ENCODE peak calls at places on chromosomes 12 and 14, in six cellular contexts. E, S, Q, L, N and G are unnamed samples.

GRCh38 chr12:83265798-83266197 is 579.1 kb downstream of the TMTC2 start:
- DNase-seq in E (no peak), N (no peak), Q (no peak), S (no peak), L (no peak), G (no peak)

GRCh38 chr14:95322646-95323045 is 2.9 kb upstream of the CLMN start:
- DNase-seq in L (no peak), S (no peak), Q (no peak), N (no peak), E (no peak), G (no peak)

GRCh38 chr12:49588281-49588680 is 17.2 kb downstream of the FAM186B start:
- DNase-seq in S (no peak), L (no peak), N (no peak), E (no peak), Q (no peak), G (no peak)

GRCh38 chr12:100826323-100826722 is 31.7 kb downstream of the ANO4 start:
- DNase-seq in N (no peak), S (peak; percentile 25), E (no peak), Q (peak; percentile 13), L (no peak), G (peak; percentile 24)

GRCh38 chr14:77375164-77375950 is 1.5 kb downstream of the TMED8 start:
- DNase-seq in Q (no peak), L (no peak), S (no peak), N (no peak), E (no peak), G (no peak)

GRCh38 chr14:100622708-100623485 is 35.7 kb upstream of the BEGAIN start:
- DNase-seq in L (no peak), S (no peak), N (no peak), E (peak; percentile 51), Q (no peak), G (no peak)

GRCh38 chr14:91354221-91354916 is 63.3 kb downstream of the CCDC88C start:
- DNase-seq in S (no peak), L (no peak), Q (no peak), E (peak; percentile 43), N (no peak), G (no peak)

GRCh38 chr14:74302160-74302628 is 540 bp downstream of the ABCD4 start:
- DNase-seq in E (no peak), S (no peak), Q (no peak), L (no peak), N (no peak), G (no peak)

GRCh38 chr14:24233538-24233866 is 773 bp downstream of the GMPR2 start:
- DNase-seq in E (no peak), N (no peak), Q (no peak), S (no peak), L (no peak), G (no peak)

GRCh38 chr12:100840748-100841147 is 46.2 kb downstream of the ANO4 start:
- DNase-seq in L (no peak), E (no peak), Q (no peak), N (no peak), S (no peak), G (no peak)

GRCh38 chr12:56593909-56594621 is 36.1 kb downstream of the BAZ2A start:
- DNase-seq in S (peak; percentile 46), N (no peak), L (peak; percentile 71), Q (peak; percentile 51), E (peak; percentile 82), G (peak; percentile 16)

GRCh38 chr14:52055215-52055614 is 13.6 kb downstream of the NID2 start:
- DNase-seq in Q (no peak), E (no peak), L (no peak), S (no peak), N (no peak), G (no peak)

GRCh38 chr14:103128631-103129300 is 5.5 kb downstream of the TNFAIP2 start:
- DNase-seq in E (peak; percentile 72), Q (no peak), S (peak; percentile 56), N (no peak), L (no peak), G (no peak)

DNA sequence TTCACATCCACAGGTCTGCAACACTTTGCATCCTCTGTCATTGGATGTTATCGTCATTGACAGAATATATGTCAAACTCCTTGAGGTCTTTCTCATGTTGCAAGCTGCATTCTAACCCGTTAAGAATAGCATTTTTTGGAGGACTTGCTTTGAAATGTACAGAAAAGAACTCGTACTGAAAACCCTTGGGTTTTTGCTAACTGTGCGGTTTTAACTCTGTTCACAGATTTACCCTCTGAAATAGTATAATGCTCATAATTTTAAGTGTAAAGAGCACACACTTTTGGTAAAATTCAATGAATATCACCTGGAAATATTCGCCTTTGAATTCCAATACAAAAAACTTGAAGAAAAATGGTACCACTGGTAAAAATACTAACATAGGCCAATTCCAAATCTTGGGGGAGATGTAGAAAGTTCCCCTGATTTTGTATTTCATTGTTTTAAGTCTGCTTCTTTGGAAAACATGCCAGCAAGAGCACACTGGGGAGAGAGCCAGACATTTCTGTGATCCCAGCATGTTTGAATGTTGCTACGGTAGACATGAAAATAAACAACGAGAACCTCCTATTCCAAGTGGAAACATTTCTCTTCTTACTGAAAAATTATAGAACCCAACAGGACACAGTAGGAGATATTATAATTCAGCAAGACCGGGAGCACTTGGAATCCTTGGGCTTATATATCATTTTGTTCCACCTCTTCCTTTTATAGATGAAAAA is 446.0 kb downstream of the AEBP2 start:
- DNase-seq in L (no peak), Q (no peak), E (no peak), N (no peak), S (no peak), G (no peak)
- H3K27ac ChIP-seq in L (no peak overlapping the region), Q (no peak overlapping the region), E (no peak overlapping the region), N (no peak overlapping the region), S (peak overlapping the region; percentile 68), G (no peak overlapping the region)

GRCh38 chr14:99570542-99571302 is 33.3 kb downstream of the CCDC85C start:
- DNase-seq in Q (no peak), L (no peak), S (no peak), E (no peak), N (no peak), G (no peak)
- H3K4me1 ChIP-seq in Q (peaks cover 52% of the 10 kb centered on the region), L (peaks cover 94% of the 10 kb centered on the region), S (peaks cover 99% of the 10 kb centered on the region), E (peaks cover 55% of the 10 kb centered on the region), N (peaks cover 48% of the 10 kb centered on the region), G (peaks cover 80% of the 10 kb centered on the region)

GRCh38 chr14:87005336-87005735 is 987.6 kb downstream of the GALC start:
- DNase-seq in S (no peak), E (no peak), L (no peak), N (no peak), Q (no peak), G (no peak)

GRCh38 chr14:86999076-86999475 is 993.9 kb downstream of the GALC start:
- DNase-seq in Q (no peak), E (no peak), L (no peak), N (no peak), S (no peak), G (no peak)

GRCh38 chr14:87002831-87003230 is 990.2 kb downstream of the GALC start:
- DNase-seq in N (no peak), Q (no peak), S (no peak), L (no peak), E (no peak), G (no peak)

GRCh38 chr14:87000071-87000470 is 992.9 kb downstream of the GALC start:
- DNase-seq in Q (no peak), L (no peak), S (no peak), E (no peak), N (no peak), G (no peak)

GRCh38 chr14:87001333-87001732 is 991.6 kb downstream of the GALC start:
- DNase-seq in N (no peak), S (no peak), E (no peak), Q (no peak), L (no peak), G (no peak)
- TF ChIP-seq POLR2AphosphoS5 in N (no peak), S (no peak), E (no peak), Q (no peak), L (no peak), G (no peak)

DNA sequence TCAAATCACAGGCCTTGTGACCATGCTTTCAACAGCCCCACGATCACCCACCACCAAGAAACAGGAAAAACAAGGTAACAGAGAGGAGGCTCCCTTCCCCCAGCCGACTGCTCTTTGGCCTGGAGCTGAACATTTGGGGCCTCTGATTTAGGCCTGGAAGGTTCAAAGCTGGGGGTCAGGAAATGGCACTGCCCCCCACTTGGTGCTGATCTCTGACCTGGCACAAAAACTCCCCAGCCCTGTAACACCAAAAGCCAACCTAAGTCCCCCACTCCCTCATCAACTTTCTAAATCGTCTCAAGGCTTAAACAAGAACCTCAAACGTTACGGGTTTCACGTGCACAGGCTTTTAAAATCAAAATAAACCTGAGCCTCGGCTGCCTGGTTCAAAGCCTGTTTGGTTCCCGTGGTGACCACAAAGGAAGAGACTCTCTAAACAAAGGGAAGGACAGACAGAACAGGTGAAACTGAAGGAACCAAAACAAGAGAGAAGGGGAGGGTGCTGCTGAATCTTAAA is 8.9 kb downstream of the ACTN1 start:
- DNase-seq in N (no peak), Q (no peak), E (peak; percentile 38), S (no peak), L (no peak), G (peak; percentile 40)
- H3K27ac ChIP-seq in N (peak overlapping the region; percentile 3), Q (no peak overlapping the region), E (peak overlapping the region; percentile 27), S (peak overlapping the region; percentile 98), L (no peak overlapping the region), G (peak overlapping the region; percentile 69)

GRCh38 chr12:53298154-53298553 is 1.3 kb upstream of the MYG1 start:
- DNase-seq in Q (no peak), L (no peak), S (no peak), E (no peak), N (no peak), G (no peak)

GRCh38 chr12:53302903-53303302 is 3.4 kb downstream of the MYG1 start:
- DNase-seq in L (no peak), S (no peak), E (no peak), N (no peak), Q (no peak), G (no peak)

GRCh38 chr12:53300187-53300586 is 692 bp downstream of the MYG1 start:
- DNase-seq in L (no peak), N (no peak), E (no peak), Q (no peak), S (no peak), G (no peak)

GRCh38 chr12:53299101-53299453 is 418 bp upstream of the MYG1 start:
- DNase-seq in S (no peak), Q (peak; percentile 29), N (no peak), L (no peak), E (no peak), G (no peak)

DNA sequence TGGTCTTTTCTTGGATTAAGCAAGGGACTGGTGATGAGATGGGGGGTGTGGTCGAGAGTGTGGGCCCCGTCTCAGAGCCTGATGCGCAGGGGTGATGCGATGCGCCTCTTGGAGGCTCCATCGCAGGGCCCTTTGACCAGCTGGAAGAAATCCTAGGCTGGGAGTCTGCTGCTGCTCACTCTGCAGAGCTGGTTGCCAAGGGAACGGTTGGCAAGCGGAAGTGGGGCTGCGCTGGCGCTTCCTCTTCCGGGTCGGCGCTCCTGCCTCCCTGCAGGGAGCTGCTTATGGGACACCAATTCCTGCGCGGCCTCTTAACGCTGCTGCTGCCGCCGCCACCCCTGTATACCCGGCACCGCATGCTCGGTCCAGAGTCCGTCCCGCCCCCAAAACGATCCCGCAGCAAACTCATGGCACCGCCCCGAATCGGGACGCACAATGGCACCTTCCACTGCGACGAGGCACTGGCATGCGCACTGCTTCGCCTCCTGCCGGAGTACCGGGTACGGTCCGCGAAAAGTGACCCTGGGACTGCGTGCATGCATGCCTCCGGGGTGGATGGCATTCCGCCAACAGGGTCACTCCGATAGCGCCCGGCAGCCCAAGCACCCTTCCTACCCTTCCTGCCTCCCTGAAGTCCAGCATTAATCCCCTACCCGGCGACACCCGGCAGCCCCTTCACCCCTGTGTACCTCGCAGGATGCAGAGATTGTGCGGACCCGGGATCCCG is at the start of gene MYG1:
- DNase-seq in S (peak; percentile 89), L (peak; percentile 63), N (peak; percentile 88), Q (peak; percentile 80), E (peak; percentile 98), G (peak; percentile 75)
- H3K4me1 ChIP-seq in S (peaks cover 81% of the 10 kb centered on the region), L (peaks cover 50% of the 10 kb centered on the region), N (peaks cover 73% of the 10 kb centered on the region), Q (peaks cover 27% of the 10 kb centered on the region), E (peaks cover 82% of the 10 kb centered on the region), G (peaks cover 9% of the 10 kb centered on the region)